ENCODE peak calls at places on chromosomes 5 and 9, in nine cellular contexts. One of them, this sample, is unnamed.

GRCh38 chr5:133662578-133662977 is 50.2 kb upstream of the FSTL4 start:
- DNase-seq in heart right ventricle: no peak
- DNase-seq in RPMI7951: no peak
- DNase-seq in left ventricle myocardium inferior: no peak
- DNase-seq in HFFc6: no peak
- DNase-seq in GM23248: no peak
- DNase-seq in T-helper 2 cell: no peak
- DNase-seq in stromal cell of bone marrow: no peak
- DNase-seq in NCI-H2081: no peak
- DNase-seq in this sample: no peak

GRCh38 chr9:116737137-116737546 is 50.0 kb downstream of the TRIM32 start:
- DNase-seq in heart right ventricle: peak; percentile 62
- DNase-seq in RPMI7951: peak; percentile 70
- DNase-seq in left ventricle myocardium inferior: peak; percentile 73
- DNase-seq in HFFc6: peak; percentile 54
- DNase-seq in GM23248: peak; percentile 92
- DNase-seq in T-helper 2 cell: peak; percentile 19
- DNase-seq in stromal cell of bone marrow: peak; percentile 45
- DNase-seq in NCI-H2081: peak; percentile 88
- DNase-seq in this sample: peak; percentile 6

GRCh38 chr9:133054966-133055365 is 6.8 kb upstream of the CEL start:
- DNase-seq in heart right ventricle: peak; percentile 82
- DNase-seq in RPMI7951: no peak
- DNase-seq in left ventricle myocardium inferior: peak; percentile 83
- DNase-seq in HFFc6: peak; percentile 81
- DNase-seq in GM23248: peak; percentile 71
- DNase-seq in T-helper 2 cell: no peak
- DNase-seq in stromal cell of bone marrow: no peak
- DNase-seq in NCI-H2081: no peak
- DNase-seq in this sample: no peak

GRCh38 chr9:26689041-26689440 is 203.6 kb downstream of the CAAP1 start:
- DNase-seq in heart right ventricle: no peak
- DNase-seq in RPMI7951: no peak
- DNase-seq in left ventricle myocardium inferior: no peak
- DNase-seq in HFFc6: no peak
- DNase-seq in GM23248: no peak
- DNase-seq in T-helper 2 cell: no peak
- DNase-seq in stromal cell of bone marrow: no peak
- DNase-seq in NCI-H2081: no peak
- DNase-seq in this sample: no peak

GRCh38 chr5:15097552-15097951 is 226.0 kb upstream of the ANKH start:
- DNase-seq in heart right ventricle: no peak
- DNase-seq in RPMI7951: no peak
- DNase-seq in left ventricle myocardium inferior: no peak
- DNase-seq in HFFc6: no peak
- DNase-seq in GM23248: no peak
- DNase-seq in T-helper 2 cell: no peak
- DNase-seq in stromal cell of bone marrow: no peak
- DNase-seq in NCI-H2081: no peak
- DNase-seq in this sample: no peak

GRCh38 chr9:84939766-84940165 is 270.2 kb downstream of the NTRK2 start:
- DNase-seq in heart right ventricle: no peak
- DNase-seq in RPMI7951: no peak
- DNase-seq in left ventricle myocardium inferior: no peak
- DNase-seq in HFFc6: no peak
- DNase-seq in GM23248: peak; percentile 41
- DNase-seq in T-helper 2 cell: no peak
- DNase-seq in stromal cell of bone marrow: no peak
- DNase-seq in NCI-H2081: no peak
- DNase-seq in this sample: no peak

GRCh38 chr5:62354028-62354874 is 48.2 kb downstream of the KIF2A start:
- DNase-seq in heart right ventricle: peak; percentile 17
- DNase-seq in RPMI7951: peak; percentile 41
- DNase-seq in left ventricle myocardium inferior: no peak
- DNase-seq in HFFc6: peak; percentile 62
- DNase-seq in GM23248: peak; percentile 81
- DNase-seq in T-helper 2 cell: no peak
- DNase-seq in stromal cell of bone marrow: peak; percentile 31
- DNase-seq in NCI-H2081: no peak
- DNase-seq in this sample: no peak

GRCh38 chr9:3478549-3478953 is 47.2 kb downstream of the RFX3 start:
- DNase-seq in heart right ventricle: no peak
- DNase-seq in RPMI7951: peak; percentile 42
- DNase-seq in left ventricle myocardium inferior: no peak
- DNase-seq in HFFc6: peak; percentile 58
- DNase-seq in GM23248: peak; percentile 7
- DNase-seq in T-helper 2 cell: no peak
- DNase-seq in stromal cell of bone marrow: no peak
- DNase-seq in NCI-H2081: no peak
- DNase-seq in this sample: no peak

GRCh38 chr5:129048509-129048908 is 46.0 kb upstream of the ISOC1 start:
- DNase-seq in heart right ventricle: no peak
- DNase-seq in RPMI7951: no peak
- DNase-seq in left ventricle myocardium inferior: no peak
- DNase-seq in HFFc6: no peak
- DNase-seq in GM23248: no peak
- DNase-seq in T-helper 2 cell: no peak
- DNase-seq in stromal cell of bone marrow: no peak
- DNase-seq in NCI-H2081: no peak
- DNase-seq in this sample: no peak

GRCh38 chr9:19967567-19968459 is 179.0 kb upstream of the SLC24A2 start:
- DNase-seq in heart right ventricle: no peak
- DNase-seq in RPMI7951: no peak
- DNase-seq in left ventricle myocardium inferior: no peak
- DNase-seq in HFFc6: no peak
- DNase-seq in GM23248: no peak
- DNase-seq in T-helper 2 cell: no peak
- DNase-seq in stromal cell of bone marrow: no peak
- DNase-seq in NCI-H2081: peak; percentile 29
- DNase-seq in this sample: no peak

GRCh38 chr9:21465859-21466518 is 16.1 kb downstream of the IFNE start:
- DNase-seq in heart right ventricle: no peak
- DNase-seq in RPMI7951: peak; percentile 60
- DNase-seq in left ventricle myocardium inferior: no peak
- DNase-seq in HFFc6: peak; percentile 65
- DNase-seq in GM23248: peak; percentile 68
- DNase-seq in T-helper 2 cell: no peak
- DNase-seq in stromal cell of bone marrow: peak; percentile 30
- DNase-seq in NCI-H2081: peak; percentile 4
- DNase-seq in this sample: no peak

GRCh38 chr9:36213387-36213786 is 22.7 kb downstream of the CLTA start:
- DNase-seq in heart right ventricle: no peak
- DNase-seq in RPMI7951: no peak
- DNase-seq in left ventricle myocardium inferior: no peak
- DNase-seq in HFFc6: no peak
- DNase-seq in GM23248: no peak
- DNase-seq in T-helper 2 cell: no peak
- DNase-seq in stromal cell of bone marrow: no peak
- DNase-seq in NCI-H2081: no peak
- DNase-seq in this sample: no peak

GRCh38 chr9:16143947-16144890 is 591.4 kb downstream of the CCDC171 start:
- DNase-seq in heart right ventricle: no peak
- DNase-seq in RPMI7951: no peak
- DNase-seq in left ventricle myocardium inferior: no peak
- DNase-seq in HFFc6: no peak
- DNase-seq in GM23248: no peak
- DNase-seq in T-helper 2 cell: no peak
- DNase-seq in stromal cell of bone marrow: no peak
- DNase-seq in NCI-H2081: no peak
- DNase-seq in this sample: no peak

GRCh38 chr5:54257366-54258118 is 52.8 kb downstream of the ARL15 start:
- DNase-seq in heart right ventricle: no peak
- DNase-seq in RPMI7951: no peak
- DNase-seq in left ventricle myocardium inferior: no peak
- DNase-seq in HFFc6: no peak
- DNase-seq in GM23248: peak; percentile 15
- DNase-seq in T-helper 2 cell: no peak
- DNase-seq in stromal cell of bone marrow: no peak
- DNase-seq in NCI-H2081: peak; percentile 5
- DNase-seq in this sample: no peak

GRCh38 chr5:138468133-138468965 is 3.1 kb downstream of the EGR1 start:
- DNase-seq in heart right ventricle: no peak
- DNase-seq in RPMI7951: peak; percentile 48
- DNase-seq in left ventricle myocardium inferior: no peak
- DNase-seq in HFFc6: peak; percentile 56
- DNase-seq in GM23248: peak; percentile 31
- DNase-seq in T-helper 2 cell: no peak
- DNase-seq in stromal cell of bone marrow: no peak
- DNase-seq in NCI-H2081: no peak
- DNase-seq in this sample: no peak

GRCh38 chr9:16289639-16290038 is 580.8 kb downstream of the BNC2 start:
- DNase-seq in heart right ventricle: no peak
- DNase-seq in RPMI7951: no peak
- DNase-seq in left ventricle myocardium inferior: no peak
- DNase-seq in HFFc6: no peak
- DNase-seq in GM23248: peak; percentile 38
- DNase-seq in T-helper 2 cell: no peak
- DNase-seq in stromal cell of bone marrow: no peak
- DNase-seq in NCI-H2081: no peak
- DNase-seq in this sample: no peak

GRCh38 chr5:127561254-127561653 is 43.8 kb downstream of the PRRC1 start:
- DNase-seq in heart right ventricle: no peak
- DNase-seq in RPMI7951: peak; percentile 1
- DNase-seq in left ventricle myocardium inferior: no peak
- DNase-seq in HFFc6: peak; percentile 43
- DNase-seq in GM23248: peak; percentile 75
- DNase-seq in T-helper 2 cell: no peak
- DNase-seq in stromal cell of bone marrow: no peak
- DNase-seq in NCI-H2081: no peak
- DNase-seq in this sample: no peak

GRCh38 chr5:115661156-115661555 is 35.3 kb upstream of the TMED7 start:
- DNase-seq in heart right ventricle: no peak
- DNase-seq in RPMI7951: no peak
- DNase-seq in left ventricle myocardium inferior: no peak
- DNase-seq in HFFc6: no peak
- DNase-seq in GM23248: no peak
- DNase-seq in T-helper 2 cell: no peak
- DNase-seq in stromal cell of bone marrow: peak; percentile 41
- DNase-seq in NCI-H2081: no peak
- DNase-seq in this sample: no peak

GRCh38 chr9:90114641-90115040 is 509.8 kb downstream of the GADD45G start:
- DNase-seq in heart right ventricle: no peak
- DNase-seq in RPMI7951: no peak
- DNase-seq in left ventricle myocardium inferior: no peak
- DNase-seq in HFFc6: no peak
- DNase-seq in GM23248: no peak
- DNase-seq in T-helper 2 cell: no peak
- DNase-seq in stromal cell of bone marrow: no peak
- DNase-seq in NCI-H2081: no peak
- DNase-seq in this sample: no peak

GRCh38 chr5:147610798-147611197 is 100.9 kb upstream of the DPYSL3 start:
- DNase-seq in heart right ventricle: no peak
- DNase-seq in RPMI7951: no peak
- DNase-seq in left ventricle myocardium inferior: no peak
- DNase-seq in HFFc6: no peak
- DNase-seq in GM23248: no peak
- DNase-seq in T-helper 2 cell: no peak
- DNase-seq in stromal cell of bone marrow: no peak
- DNase-seq in NCI-H2081: no peak
- DNase-seq in this sample: no peak

GRCh38 chr5:151139015-151139414 is 18.6 kb downstream of the ANXA6 start:
- DNase-seq in heart right ventricle: no peak
- DNase-seq in RPMI7951: no peak
- DNase-seq in left ventricle myocardium inferior: no peak
- DNase-seq in HFFc6: no peak
- DNase-seq in GM23248: no peak
- DNase-seq in T-helper 2 cell: no peak
- DNase-seq in stromal cell of bone marrow: no peak
- DNase-seq in NCI-H2081: peak; percentile 37
- DNase-seq in this sample: no peak

GRCh38 chr9:104856413-104856941 is 71.5 kb downstream of the ABCA1 start:
- DNase-seq in heart right ventricle: no peak
- DNase-seq in RPMI7951: no peak
- DNase-seq in left ventricle myocardium inferior: no peak
- DNase-seq in HFFc6: no peak
- DNase-seq in GM23248: peak; percentile 65
- DNase-seq in T-helper 2 cell: no peak
- DNase-seq in stromal cell of bone marrow: no peak
- DNase-seq in NCI-H2081: peak; percentile 83
- DNase-seq in this sample: no peak

GRCh38 chr9:91208837-91209236 is 152.9 kb downstream of the AUH start:
- DNase-seq in heart right ventricle: no peak
- DNase-seq in RPMI7951: no peak
- DNase-seq in left ventricle myocardium inferior: no peak
- DNase-seq in HFFc6: no peak
- DNase-seq in GM23248: no peak
- DNase-seq in T-helper 2 cell: no peak
- DNase-seq in stromal cell of bone marrow: no peak
- DNase-seq in NCI-H2081: no peak
- DNase-seq in this sample: no peak

GRCh38 chr5:96219580-96220281 is 213.3 kb downstream of the PCSK1 start:
- DNase-seq in heart right ventricle: no peak
- DNase-seq in RPMI7951: peak; percentile 75
- DNase-seq in left ventricle myocardium inferior: no peak
- DNase-seq in HFFc6: peak; percentile 85
- DNase-seq in GM23248: peak; percentile 94
- DNase-seq in T-helper 2 cell: no peak
- DNase-seq in stromal cell of bone marrow: peak; percentile 87
- DNase-seq in NCI-H2081: no peak
- DNase-seq in this sample: no peak

GRCh38 chr9:14179449-14179848 is 134.5 kb downstream of the NFIB start:
- DNase-seq in heart right ventricle: no peak
- DNase-seq in RPMI7951: no peak
- DNase-seq in left ventricle myocardium inferior: no peak
- DNase-seq in HFFc6: no peak
- DNase-seq in GM23248: no peak
- DNase-seq in T-helper 2 cell: no peak
- DNase-seq in stromal cell of bone marrow: no peak
- DNase-seq in NCI-H2081: peak; percentile 86
- DNase-seq in this sample: no peak

GRCh38 chr5:17218353-17219005 is 1.0 kb downstream of the BASP1 start:
- DNase-seq in heart right ventricle: peak; percentile 8
- DNase-seq in RPMI7951: peak; percentile 54
- DNase-seq in left ventricle myocardium inferior: peak; percentile 23
- DNase-seq in HFFc6: peak; percentile 44
- DNase-seq in GM23248: peak; percentile 93
- DNase-seq in T-helper 2 cell: no peak
- DNase-seq in stromal cell of bone marrow: peak; percentile 68
- DNase-seq in NCI-H2081: peak; percentile 49
- DNase-seq in this sample: no peak

GRCh38 chr5:115194671-115195070 is 25.0 kb upstream of the TRIM36 start:
- DNase-seq in heart right ventricle: no peak
- DNase-seq in RPMI7951: peak; percentile 3
- DNase-seq in left ventricle myocardium inferior: no peak
- DNase-seq in HFFc6: no peak
- DNase-seq in GM23248: peak; percentile 52
- DNase-seq in T-helper 2 cell: no peak
- DNase-seq in stromal cell of bone marrow: peak; percentile 48
- DNase-seq in NCI-H2081: no peak
- DNase-seq in this sample: no peak

GRCh38 chr5:125440905-125441304 is 694.5 kb upstream of the ZNF608 start:
- DNase-seq in heart right ventricle: no peak
- DNase-seq in RPMI7951: no peak
- DNase-seq in left ventricle myocardium inferior: no peak
- DNase-seq in HFFc6: no peak
- DNase-seq in GM23248: no peak
- DNase-seq in T-helper 2 cell: no peak
- DNase-seq in stromal cell of bone marrow: no peak
- DNase-seq in NCI-H2081: no peak
- DNase-seq in this sample: no peak

GRCh38 chr5:173631478-173631877 is 15.0 kb upstream of the BOD1 start:
- DNase-seq in heart right ventricle: no peak
- DNase-seq in RPMI7951: no peak
- DNase-seq in left ventricle myocardium inferior: no peak
- DNase-seq in HFFc6: no peak
- DNase-seq in GM23248: no peak
- DNase-seq in T-helper 2 cell: no peak
- DNase-seq in stromal cell of bone marrow: no peak
- DNase-seq in NCI-H2081: no peak
- DNase-seq in this sample: no peak

This sample was measured in activated T-helper 9 cell treated with anti-CD3 and anti-CD28 coated beads, Interleukin-2, amount 50 U/mL, for 16 hours.